ENCODE peak calls at places on chromosomes 6 and 20, in eight cellular contexts. D, Q, M, G, E, S, R and A are unnamed samples.

GRCh38 chr6:45421700-45422540 is 44.2 kb upstream of the SUPT3H start:
- DNase-seq in D (peak; percentile 39), Q (peak; percentile 59), M (peak; percentile 47), G (peak; percentile 57), E (peak; percentile 61), S (peak; percentile 79), R (peak; percentile 63), A (peak; percentile 51)

GRCh38 chr20:46070215-46070910 is 19.4 kb downstream of the NCOA5 start:
- DNase-seq in D (no peak), Q (no peak), M (no peak), G (no peak), E (no peak), S (no peak), R (no peak), A (no peak)

GRCh38 chr6:4322134-4322845 is 186.9 kb upstream of the ECI2 start:
- DNase-seq in D (no peak), Q (no peak), M (no peak), G (no peak), E (no peak), S (no peak), R (no peak), A (no peak)

GRCh38 chr6:141548969-141549368 is 583.8 kb upstream of the GJE1 start:
- DNase-seq in D (no peak), Q (no peak), M (no peak), G (no peak), E (no peak), S (no peak), R (no peak), A (no peak)

GRCh38 chr6:112468359-112468758 is 121.2 kb downstream of the RFPL4B start:
- DNase-seq in D (no peak), Q (no peak), M (no peak), G (no peak), E (no peak), S (no peak), R (no peak), A (no peak)

GRCh38 chr6:111600154-111600553 is 5.5 kb downstream of the TRAF3IP2 start:
- DNase-seq in D (no peak), Q (no peak), M (no peak), G (no peak), E (no peak), S (no peak), R (no peak), A (no peak)

GRCh38 chr20:2839732-2840137 is 720 bp downstream of the PCED1A start:
- DNase-seq in D (no peak), Q (no peak), M (no peak), G (no peak), E (no peak), S (no peak), R (no peak), A (peak; percentile 61)

GRCh38 chr6:155079985-155080452 is 84.9 kb downstream of the TIAM2 start:
- DNase-seq in D (no peak), Q (no peak), M (no peak), G (no peak), E (no peak), S (no peak), R (no peak), A (no peak)

GRCh38 chr6:74277749-74278148 is 581.7 kb downstream of the CD109 start:
- DNase-seq in D (no peak), Q (no peak), M (no peak), G (no peak), E (no peak), S (no peak), R (no peak), A (no peak)

GRCh38 chr6:25192562-25192961 is 86.6 kb upstream of the CARMIL1 start:
- DNase-seq in D (no peak), Q (no peak), M (peak; percentile 56), G (no peak), E (no peak), S (no peak), R (no peak), A (no peak)

GRCh38 chr20:2578430-2579192 is 42.2 kb downstream of the TMC2 start:
- DNase-seq in D (no peak), Q (no peak), M (no peak), G (no peak), E (no peak), S (no peak), R (no peak), A (no peak)

GRCh38 chr20:14219801-14220461 is 117.5 kb downstream of the FLRT3 start:
- DNase-seq in D (no peak), Q (no peak), M (no peak), G (no peak), E (no peak), S (no peak), R (peak; percentile 76), A (no peak)

GRCh38 chr6:40315055-40315454 is 272.1 kb downstream of the LRFN2 start:
- DNase-seq in D (no peak), Q (no peak), M (no peak), G (no peak), E (no peak), S (no peak), R (no peak), A (peak; percentile 31)

GRCh38 chr6:112241820-112242443 is 12.4 kb downstream of the LAMA4 start:
- DNase-seq in D (no peak), Q (no peak), M (no peak), G (no peak), E (no peak), S (no peak), R (no peak), A (no peak)

GRCh38 chr20:44805991-44806729 is 4.2 kb downstream of the RIMS4 start:
- DNase-seq in D (peak; percentile 69), Q (peak; percentile 60), M (peak; percentile 35), G (no peak), E (no peak), S (peak; percentile 55), R (no peak), A (peak; percentile 53)

GRCh38 chr6:111900731-111901130 is 27.5 kb upstream of the FYN start:
- DNase-seq in D (no peak), Q (no peak), M (no peak), G (no peak), E (no peak), S (no peak), R (no peak), A (no peak)

GRCh38 chr6:169918954-169919549 is 167.6 kb downstream of the ERMARD start:
- DNase-seq in D (no peak), Q (no peak), M (no peak), G (no peak), E (no peak), S (no peak), R (no peak), A (no peak)

GRCh38 chr6:169913096-169913615 is 161.7 kb downstream of the ERMARD start:
- DNase-seq in D (no peak), Q (no peak), M (no peak), G (no peak), E (no peak), S (no peak), R (no peak), A (no peak)

GRCh38 chr6:169918239-169918953 is 167.0 kb downstream of the ERMARD start:
- DNase-seq in D (no peak), Q (no peak), M (no peak), G (no peak), E (no peak), S (no peak), R (no peak), A (no peak)

GRCh38 chr6:169917153-169917552 is 165.7 kb downstream of the ERMARD start:
- DNase-seq in D (no peak), Q (no peak), M (no peak), G (no peak), E (no peak), S (no peak), R (no peak), A (no peak)

DNA sequence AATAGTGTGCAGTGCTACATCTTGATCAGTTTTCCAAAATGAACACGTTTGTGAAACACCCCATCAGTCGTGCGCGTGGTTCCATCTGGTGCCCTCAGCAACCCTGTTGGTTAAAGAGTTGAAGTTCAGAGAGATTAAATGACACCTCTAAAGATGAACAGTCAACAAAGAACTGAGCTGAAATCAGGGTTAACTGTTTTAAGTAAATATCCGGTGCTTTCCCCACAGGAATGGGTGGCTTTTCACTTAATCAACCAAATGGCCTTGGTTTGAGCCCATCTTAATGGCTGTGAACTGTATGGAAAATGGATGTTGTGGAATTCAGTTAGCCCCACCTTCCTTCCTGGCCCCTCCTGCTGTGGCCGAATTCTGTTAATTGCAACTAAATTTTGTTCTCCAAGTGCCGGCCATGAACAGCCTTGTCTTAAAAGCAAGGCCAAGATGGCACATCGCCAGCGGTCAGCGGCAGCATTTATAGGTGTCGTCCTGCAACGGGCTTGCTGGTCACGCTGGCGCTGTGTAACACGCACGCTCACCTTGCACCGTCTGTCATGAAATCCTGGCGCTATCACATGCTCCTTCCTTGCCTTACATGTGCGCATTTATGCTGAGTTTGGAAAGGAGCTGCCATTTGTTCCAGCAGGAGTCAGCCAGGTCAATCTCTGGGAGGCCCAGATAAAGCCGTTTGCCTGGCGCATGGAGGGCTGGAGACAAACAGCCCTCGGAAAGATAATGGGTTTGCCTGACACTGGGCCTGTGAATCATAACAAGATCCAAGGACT is 164.5 kb downstream of the ERMARD start:
- DNase-seq in D (peak; percentile 60), Q (no peak), M (no peak), G (no peak), E (no peak), S (no peak), R (no peak), A (no peak)
- H3K9me3 ChIP-seq in D (no peaks in the 10 kb centered on the region), Q (no peaks in the 10 kb centered on the region), M (no peaks in the 10 kb centered on the region), G (no peaks in the 10 kb centered on the region), E (no peaks in the 10 kb centered on the region), S (no peaks in the 10 kb centered on the region), R (no peaks in the 10 kb centered on the region), A (no peaks in the 10 kb centered on the region)

GRCh38 chr20:53828673-53829085 is 235.0 kb upstream of the ZNF217 start:
- DNase-seq in D (peak; percentile 51), Q (peak; percentile 35), M (peak; percentile 35), G (no peak), E (peak; percentile 46), S (no peak), R (no peak), A (no peak)
- H3K4me1 ChIP-seq in D (peaks cover 4% of the 10 kb centered on the region), Q (peaks cover 30% of the 10 kb centered on the region), M (peaks cover 14% of the 10 kb centered on the region), G (no peaks in the 10 kb centered on the region), E (no peaks in the 10 kb centered on the region), S (peaks cover 37% of the 10 kb centered on the region), R (no peaks in the 10 kb centered on the region), A (peaks cover 20% of the 10 kb centered on the region)

DNA sequence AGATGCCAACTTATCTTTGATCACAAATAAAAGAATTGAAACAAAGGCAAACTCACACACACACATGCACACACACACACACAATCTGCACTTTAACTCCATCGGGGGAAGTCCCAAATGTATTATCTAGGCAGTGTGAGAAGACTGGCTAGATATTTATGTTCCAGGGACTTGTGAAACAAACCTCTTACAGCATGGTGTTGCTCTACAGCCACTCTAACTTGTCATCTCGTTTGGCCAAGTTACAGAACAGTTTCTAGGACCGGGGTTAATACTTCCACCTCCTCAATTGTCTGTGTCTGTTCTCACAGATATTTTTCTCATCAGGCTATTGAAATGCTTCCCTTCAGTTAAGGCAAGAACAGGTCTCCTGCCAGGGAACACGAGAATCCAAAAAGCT is 855.0 kb downstream of the EPHA7 start:
- DNase-seq in D (no peak), Q (no peak), M (no peak), G (no peak), E (no peak), S (no peak), R (no peak), A (no peak)
- TF ChIP-seq CTCF in D (no peak), Q (no peak), M (no peak), G (no peak), E (no peak), S (no peak), R (no peak), A (no peak)

GRCh38 chr6:132179955-132180354 is 221.3 kb downstream of the MOXD1 start:
- DNase-seq in D (no peak), Q (no peak), M (no peak), G (no peak), E (no peak), S (no peak), R (no peak), A (no peak)

GRCh38 chr6:132174919-132175318 is 223.7 kb upstream of the CCN2 start:
- DNase-seq in D (no peak), Q (no peak), M (no peak), G (no peak), E (no peak), S (no peak), R (no peak), A (no peak)
- H3K9me3 ChIP-seq in D (peaks cover 3% of the 10 kb centered on the region), Q (no peaks in the 10 kb centered on the region), M (no peaks in the 10 kb centered on the region), G (peaks cover 14% of the 10 kb centered on the region), E (no peaks in the 10 kb centered on the region), S (peaks cover 34% of the 10 kb centered on the region), R (no peaks in the 10 kb centered on the region), A (no peaks in the 10 kb centered on the region)